ENCODE peak calls at places on chromosomes 1 and 21, in seven cellular contexts. C is activated CD4-positive, alpha-beta T cell treated with anti-CD3 and anti-CD28 coated beads, Interleukin-2, amount 50 U/mL, for 48 hours; M is amniotic stem cell; G is BJ; Q is coronary artery; I is KG1; T is T-helper 9 cell. L is an unnamed sample.
A peak's percentile ranks its signal among the peaks of the same experiment; 100 is the strongest.

GRCh38 chr1:200290010-200290685 is 119.7 kb downstream of the ZNF281 start:
- DNase-seq in C (no peak), M (no peak), G (no peak), Q (no peak), I (no peak), T (no peak), L (no peak)

GRCh38 chr21:42414928-42415769 is 11.4 kb downstream of the UBASH3A start:
- DNase-seq in C (peak; percentile 98), M (no peak), G (no peak), Q (no peak), I (no peak), T (peak; percentile 84), L (no peak)

GRCh38 chr1:188867614-188868013 is 1610.0 kb downstream of the BRINP3 start:
- DNase-seq in C (no peak), M (no peak), G (no peak), Q (no peak), I (no peak), T (no peak), L (no peak)

GRCh38 chr1:41902125-41902524 is 16.6 kb downstream of the HIVEP3 start:
- DNase-seq in C (no peak), M (peak; percentile 59), G (no peak), Q (no peak), I (no peak), T (no peak), L (no peak)

GRCh38 chr1:113976609-113977278 is 2.5 kb upstream of the OLFML3 start:
- DNase-seq in C (no peak), M (no peak), G (no peak), Q (no peak), I (no peak), T (no peak), L (no peak)

GRCh38 chr1:156689035-156689959 is 12.1 kb upstream of the NES start:
- DNase-seq in C (peak; percentile 85), M (peak; percentile 68), G (no peak), Q (no peak), I (peak; percentile 61), T (peak; percentile 67), L (peak; percentile 40)

GRCh38 chr1:115189814-115190541 is 100.7 kb upstream of the TSPAN2 start:
- DNase-seq in C (no peak), M (peak; percentile 91), G (peak; percentile 95), Q (no peak), I (no peak), T (no peak), L (no peak)

GRCh38 chr1:10691075-10691739 is 105.2 kb downstream of the CASZ1 start:
- DNase-seq in C (no peak), M (no peak), G (no peak), Q (no peak), I (no peak), T (no peak), L (no peak)

GRCh38 chr1:167935252-167936067 is 1.0 kb upstream of the DCAF6 start:
- DNase-seq in C (peak; percentile 54), M (no peak), G (peak; percentile 3), Q (peak; percentile 75), I (no peak), T (peak; percentile 15), L (no peak)

GRCh38 chr1:108878678-108879077 is 1.9 kb downstream of the GPSM2 start:
- DNase-seq in C (no peak), M (no peak), G (no peak), Q (no peak), I (no peak), T (no peak), L (no peak)